ENCODE peak calls at places on chromosomes 16 and 17, in eight cellular contexts. One of them, this sample, is unnamed.

GRCh38 chr16:89105599-89106151 is 12.0 kb downstream of the ACSF3 start:
- DNase-seq in testis: no peak
- DNase-seq in cardiac muscle cell: no peak
- DNase-seq in HL-60: no peak
- DNase-seq in mucosa of descending colon: no peak
- DNase-seq in MCF 10A: no peak
- DNase-seq in RWPE1: no peak
- DNase-seq in choroid plexus epithelial cell: no peak
- DNase-seq in this sample: no peak

GRCh38 chr17:50681260-50682200 is 26.2 kb downstream of the ANKRD40 start:
- DNase-seq in testis: peak; percentile 81
- DNase-seq in cardiac muscle cell: peak; percentile 87
- DNase-seq in HL-60: no peak
- DNase-seq in mucosa of descending colon: no peak
- DNase-seq in MCF 10A: peak; percentile 67
- DNase-seq in RWPE1: peak; percentile 70
- DNase-seq in choroid plexus epithelial cell: peak; percentile 89
- DNase-seq in this sample: peak; percentile 42

GRCh38 chr16:48611329-48612137 is 1.6 kb upstream of the N4BP1 start:
- DNase-seq in testis: no peak
- DNase-seq in cardiac muscle cell: no peak
- DNase-seq in HL-60: peak; percentile 91
- DNase-seq in mucosa of descending colon: no peak
- DNase-seq in MCF 10A: peak; percentile 54
- DNase-seq in RWPE1: peak; percentile 82
- DNase-seq in choroid plexus epithelial cell: no peak
- DNase-seq in this sample: peak; percentile 63

GRCh38 chr17:77892469-77893143 is 65.9 kb upstream of the TNRC6C start:
- DNase-seq in testis: no peak
- DNase-seq in cardiac muscle cell: peak; percentile 9
- DNase-seq in HL-60: no peak
- DNase-seq in mucosa of descending colon: no peak
- DNase-seq in MCF 10A: no peak
- DNase-seq in RWPE1: no peak
- DNase-seq in choroid plexus epithelial cell: no peak
- DNase-seq in this sample: no peak

GRCh38 chr17:68674271-68674925 is 73.2 kb upstream of the FAM20A start:
- DNase-seq in testis: no peak
- DNase-seq in cardiac muscle cell: peak; percentile 28
- DNase-seq in HL-60: no peak
- DNase-seq in mucosa of descending colon: no peak
- DNase-seq in MCF 10A: no peak
- DNase-seq in RWPE1: no peak
- DNase-seq in choroid plexus epithelial cell: no peak
- DNase-seq in this sample: no peak

GRCh38 chr17:54883939-54884338 is 16.7 kb upstream of the TOM1L1 start:
- DNase-seq in testis: no peak
- DNase-seq in cardiac muscle cell: no peak
- DNase-seq in HL-60: no peak
- DNase-seq in mucosa of descending colon: no peak
- DNase-seq in MCF 10A: no peak
- DNase-seq in RWPE1: no peak
- DNase-seq in choroid plexus epithelial cell: no peak
- DNase-seq in this sample: no peak

GRCh38 chr17:55601874-55602364 is 90.7 kb upstream of the SMIM36 start:
- DNase-seq in testis: peak; percentile 42
- DNase-seq in cardiac muscle cell: peak; percentile 79
- DNase-seq in HL-60: no peak
- DNase-seq in mucosa of descending colon: no peak
- DNase-seq in MCF 10A: peak; percentile 57
- DNase-seq in RWPE1: peak; percentile 29
- DNase-seq in choroid plexus epithelial cell: peak; percentile 84
- DNase-seq in this sample: peak; percentile 45

GRCh38 chr17:721540-721937 is 6.9 kb upstream of the VPS53 start:
- DNase-seq in testis: no peak
- DNase-seq in cardiac muscle cell: no peak
- DNase-seq in HL-60: no peak
- DNase-seq in mucosa of descending colon: no peak
- DNase-seq in MCF 10A: no peak
- DNase-seq in RWPE1: peak; percentile 78
- DNase-seq in choroid plexus epithelial cell: no peak
- DNase-seq in this sample: no peak

GRCh38 chr17:50534222-50534978 is 1.9 kb downstream of the EPN3 start:
- DNase-seq in testis: no peak
- DNase-seq in cardiac muscle cell: no peak
- DNase-seq in HL-60: no peak
- DNase-seq in mucosa of descending colon: peak; percentile 86
- DNase-seq in MCF 10A: peak; percentile 69
- DNase-seq in RWPE1: peak; percentile 89
- DNase-seq in choroid plexus epithelial cell: no peak
- DNase-seq in this sample: no peak

GRCh38 chr16:87552772-87553171 is 49.5 kb upstream of the JPH3 start:
- DNase-seq in testis: no peak
- DNase-seq in cardiac muscle cell: no peak
- DNase-seq in HL-60: no peak
- DNase-seq in mucosa of descending colon: no peak
- DNase-seq in MCF 10A: peak; percentile 46
- DNase-seq in RWPE1: peak; percentile 77
- DNase-seq in choroid plexus epithelial cell: peak; percentile 32
- DNase-seq in this sample: no peak

GRCh38 chr17:61179316-61179715 is 220.3 kb upstream of the TBX2 start:
- DNase-seq in testis: no peak
- DNase-seq in cardiac muscle cell: no peak
- DNase-seq in HL-60: no peak
- DNase-seq in mucosa of descending colon: no peak
- DNase-seq in MCF 10A: no peak
- DNase-seq in RWPE1: no peak
- DNase-seq in choroid plexus epithelial cell: no peak
- DNase-seq in this sample: no peak

GRCh38 chr17:44767493-44767892 is 8.7 kb downstream of the ADAM11 start:
- DNase-seq in testis: no peak
- DNase-seq in cardiac muscle cell: no peak
- DNase-seq in HL-60: no peak
- DNase-seq in mucosa of descending colon: no peak
- DNase-seq in MCF 10A: no peak
- DNase-seq in RWPE1: no peak
- DNase-seq in choroid plexus epithelial cell: peak; percentile 50
- DNase-seq in this sample: peak; percentile 60

GRCh38 chr16:138049-138417 is 440 bp downstream of the NPRL3 start:
- DNase-seq in testis: peak; percentile 25
- DNase-seq in cardiac muscle cell: peak; percentile 22
- DNase-seq in HL-60: no peak
- DNase-seq in mucosa of descending colon: peak; percentile 57
- DNase-seq in MCF 10A: peak; percentile 5
- DNase-seq in RWPE1: peak; percentile 27
- DNase-seq in choroid plexus epithelial cell: peak; percentile 16
- DNase-seq in this sample: peak; percentile 56

GRCh38 chr16:49460786-49461470 is 87.3 kb downstream of the C16orf78 start:
- DNase-seq in testis: no peak
- DNase-seq in cardiac muscle cell: no peak
- DNase-seq in HL-60: no peak
- DNase-seq in mucosa of descending colon: no peak
- DNase-seq in MCF 10A: no peak
- DNase-seq in RWPE1: no peak
- DNase-seq in choroid plexus epithelial cell: no peak
- DNase-seq in this sample: no peak

GRCh38 chr17:62109378-62109902 is 44.4 kb upstream of the MED13 start:
- DNase-seq in testis: peak; percentile 62
- DNase-seq in cardiac muscle cell: peak; percentile 65
- DNase-seq in HL-60: peak; percentile 21
- DNase-seq in mucosa of descending colon: peak; percentile 85
- DNase-seq in MCF 10A: peak; percentile 85
- DNase-seq in RWPE1: peak; percentile 75
- DNase-seq in choroid plexus epithelial cell: peak; percentile 86
- DNase-seq in this sample: peak; percentile 77

GRCh38 chr17:2975469-2975958 is 87.9 kb downstream of the OR1D5 start:
- DNase-seq in testis: peak; percentile 52
- DNase-seq in cardiac muscle cell: peak; percentile 54
- DNase-seq in HL-60: no peak
- DNase-seq in mucosa of descending colon: no peak
- DNase-seq in MCF 10A: peak; percentile 71
- DNase-seq in RWPE1: peak; percentile 80
- DNase-seq in choroid plexus epithelial cell: no peak
- DNase-seq in this sample: no peak

GRCh38 chr16:68548947-68549346 is 9.9 kb downstream of the ZFP90 start:
- DNase-seq in testis: no peak
- DNase-seq in cardiac muscle cell: no peak
- DNase-seq in HL-60: no peak
- DNase-seq in mucosa of descending colon: no peak
- DNase-seq in MCF 10A: no peak
- DNase-seq in RWPE1: no peak
- DNase-seq in choroid plexus epithelial cell: no peak
- DNase-seq in this sample: no peak

GRCh38 chr16:2371421-2371820 is 30.9 kb upstream of the ABCA3 start:
- DNase-seq in testis: no peak
- DNase-seq in cardiac muscle cell: peak; percentile 43
- DNase-seq in HL-60: no peak
- DNase-seq in mucosa of descending colon: no peak
- DNase-seq in MCF 10A: no peak
- DNase-seq in RWPE1: no peak
- DNase-seq in choroid plexus epithelial cell: peak; percentile 23
- DNase-seq in this sample: no peak

GRCh38 chr17:32191306-32191705 is 49.0 kb downstream of the RHOT1 start:
- DNase-seq in testis: no peak
- DNase-seq in cardiac muscle cell: peak; percentile 12
- DNase-seq in HL-60: no peak
- DNase-seq in mucosa of descending colon: no peak
- DNase-seq in MCF 10A: no peak
- DNase-seq in RWPE1: no peak
- DNase-seq in choroid plexus epithelial cell: peak; percentile 46
- DNase-seq in this sample: no peak

DNA sequence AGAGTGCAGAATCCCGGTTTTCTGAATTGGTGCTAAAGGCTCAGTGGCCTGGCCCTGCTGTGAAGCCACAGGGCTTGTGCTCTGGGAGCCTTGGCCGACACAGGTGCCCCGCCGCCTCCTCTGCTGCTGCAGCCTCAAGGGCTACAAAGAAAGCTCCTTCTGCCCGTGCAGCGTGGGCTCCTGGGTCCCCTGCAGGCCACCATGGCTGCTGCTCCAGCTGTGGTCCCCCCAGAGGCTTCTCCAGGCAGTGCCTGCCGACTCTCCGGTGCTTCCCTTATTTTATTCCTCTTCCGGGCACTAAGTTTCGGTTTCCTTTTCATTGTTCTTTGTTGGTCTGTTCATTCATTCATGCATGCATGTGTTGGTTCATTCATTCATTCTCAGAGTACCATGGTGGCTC is 53.1 kb downstream of the CMIP start:
- DNase-seq in testis: no peak
- DNase-seq in cardiac muscle cell: no peak
- DNase-seq in HL-60: no peak
- DNase-seq in mucosa of descending colon: peak; percentile 46
- DNase-seq in MCF 10A: no peak
- DNase-seq in RWPE1: no peak
- DNase-seq in choroid plexus epithelial cell: no peak
- DNase-seq in this sample: peak; percentile 77
- TF ChIP-seq CTCF in testis: no peak
- TF ChIP-seq CTCF in cardiac muscle cell: no peak
- TF ChIP-seq CTCF in HL-60: peak; percentile 9
- TF ChIP-seq CTCF in mucosa of descending colon: no peak
- TF ChIP-seq CTCF in MCF 10A: no peak
- TF ChIP-seq CTCF in RWPE1: no peak
- TF ChIP-seq CTCF in choroid plexus epithelial cell: no peak
- TF ChIP-seq CTCF in this sample: no peak

DNA sequence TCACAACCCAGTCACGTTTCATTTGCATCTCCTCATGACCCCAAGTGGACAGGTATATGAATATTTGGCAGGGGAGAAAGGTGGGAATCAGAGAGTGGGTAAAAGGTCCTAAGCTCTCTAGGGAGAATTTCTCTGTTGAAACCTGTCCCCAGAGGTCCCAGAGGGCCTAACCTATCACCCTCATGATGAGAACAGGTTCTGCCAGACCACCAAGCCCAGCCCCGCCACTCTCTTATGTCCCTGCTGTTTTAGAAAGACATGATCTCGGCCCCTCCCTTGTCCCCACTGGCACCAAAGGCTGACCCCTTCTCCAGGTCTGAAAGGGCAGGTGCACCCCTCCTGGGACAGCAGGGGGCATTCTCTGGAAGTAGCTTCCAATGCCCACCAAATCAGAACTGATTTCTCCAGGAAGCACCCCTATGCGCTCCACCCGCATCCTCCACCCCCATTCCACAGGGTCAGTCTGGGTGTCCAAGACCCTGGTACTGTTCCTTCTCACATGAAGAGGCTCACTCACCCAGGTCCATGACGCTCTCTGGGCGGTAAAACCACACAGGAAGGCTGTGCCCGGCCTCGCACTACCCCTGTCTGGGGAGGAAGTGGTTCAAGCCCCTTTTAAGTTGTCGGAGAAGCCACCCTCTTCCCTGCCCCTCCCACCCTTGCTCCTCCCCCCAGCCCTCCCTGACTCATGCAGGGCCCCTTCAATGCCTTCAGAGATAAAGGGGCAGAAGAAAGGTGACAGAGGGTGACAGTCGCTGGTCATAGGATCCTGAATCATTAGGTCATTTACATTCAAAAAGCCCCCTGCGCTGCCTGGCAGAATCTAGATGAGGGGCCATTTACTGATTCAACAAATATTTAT is at the start of gene CCR7:
- DNase-seq in testis: no peak
- DNase-seq in cardiac muscle cell: no peak
- DNase-seq in HL-60: no peak
- DNase-seq in mucosa of descending colon: no peak
- DNase-seq in MCF 10A: no peak
- DNase-seq in RWPE1: no peak
- DNase-seq in choroid plexus epithelial cell: no peak
- DNase-seq in this sample: peak; percentile 67
- TF ChIP-seq CTCF in testis: no peak
- TF ChIP-seq CTCF in cardiac muscle cell: no peak
- TF ChIP-seq CTCF in HL-60: no peak
- TF ChIP-seq CTCF in mucosa of descending colon: no peak
- TF ChIP-seq CTCF in MCF 10A: no peak
- TF ChIP-seq CTCF in RWPE1: no peak
- TF ChIP-seq CTCF in choroid plexus epithelial cell: no peak
- TF ChIP-seq CTCF in this sample: no peak

DNA sequence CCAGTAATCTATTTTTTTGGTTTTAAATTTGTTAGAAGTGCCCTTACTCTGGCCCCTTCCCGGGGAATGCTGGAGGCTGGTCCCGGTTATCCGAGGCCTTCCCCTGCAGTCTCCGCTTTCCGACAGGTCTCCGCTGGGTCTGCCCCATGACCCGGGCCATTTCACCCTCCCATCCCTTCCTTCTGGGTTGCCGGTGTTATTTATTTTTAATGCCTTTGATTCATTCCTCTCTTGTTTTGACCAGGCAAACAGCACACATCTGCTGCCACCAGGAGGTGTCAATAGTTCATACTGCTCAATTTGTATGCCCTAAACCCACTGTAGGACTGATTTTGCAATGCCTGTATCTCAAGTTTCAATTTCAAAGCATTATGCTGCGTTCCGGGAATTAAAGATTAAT is 113.2 kb upstream of the IRX5 start:
- DNase-seq in testis: no peak
- DNase-seq in cardiac muscle cell: peak; percentile 8
- DNase-seq in HL-60: no peak
- DNase-seq in mucosa of descending colon: no peak
- DNase-seq in MCF 10A: peak; percentile 69
- DNase-seq in RWPE1: peak; percentile 10
- DNase-seq in choroid plexus epithelial cell: peak; percentile 38
- DNase-seq in this sample: no peak
- TF ChIP-seq CTCF in testis: no peak
- TF ChIP-seq CTCF in cardiac muscle cell: peak; percentile 9
- TF ChIP-seq CTCF in HL-60: no peak
- TF ChIP-seq CTCF in mucosa of descending colon: no peak
- TF ChIP-seq CTCF in MCF 10A: peak; percentile 42
- TF ChIP-seq CTCF in RWPE1: no peak
- TF ChIP-seq CTCF in choroid plexus epithelial cell: peak; percentile 40
- TF ChIP-seq CTCF in this sample: no peak

GRCh38 chr16:78436846-78437245 is 337.4 kb downstream of the WWOX start:
- DNase-seq in testis: no peak
- DNase-seq in cardiac muscle cell: no peak
- DNase-seq in HL-60: no peak
- DNase-seq in mucosa of descending colon: no peak
- DNase-seq in MCF 10A: no peak
- DNase-seq in RWPE1: no peak
- DNase-seq in choroid plexus epithelial cell: no peak
- DNase-seq in this sample: no peak
- TF ChIP-seq CTCF in testis: no peak
- TF ChIP-seq CTCF in cardiac muscle cell: no peak
- TF ChIP-seq CTCF in HL-60: no peak
- TF ChIP-seq CTCF in mucosa of descending colon: no peak
- TF ChIP-seq CTCF in MCF 10A: no peak
- TF ChIP-seq CTCF in RWPE1: no peak
- TF ChIP-seq CTCF in choroid plexus epithelial cell: no peak
- TF ChIP-seq CTCF in this sample: no peak